ENCODE peak calls at places on chromosomes 6 and 20, in four cellular contexts. One of them, this sample, is unnamed.

GRCh38 chr6:925656-926213 is 232.8 kb upstream of the EXOC2 start:
- DNase-seq in HL-60: no peak
- DNase-seq in GM12878: no peak
- DNase-seq in K562: no peak
- DNase-seq in this sample: no peak

GRCh38 chr6:25889877-25890853 is 16.1 kb upstream of the SLC17A3 start:
- DNase-seq in HL-60: no peak
- DNase-seq in GM12878: no peak
- DNase-seq in K562: peak
- DNase-seq in this sample: no peak

GRCh38 chr6:45483021-45483420 is 105.3 kb upstream of the SUPT3H start:
- DNase-seq in HL-60: no peak
- DNase-seq in GM12878: no peak
- DNase-seq in K562: no peak
- DNase-seq in this sample: no peak

GRCh38 chr6:30063315-30063714 is 2.2 kb downstream of the POLR1H start:
- DNase-seq in HL-60: no peak
- DNase-seq in GM12878: no peak
- DNase-seq in K562: no peak
- DNase-seq in this sample: no peak

GRCh38 chr6:142975272-142975805 is 30.4 kb upstream of the HIVEP2 start:
- DNase-seq in HL-60: peak
- DNase-seq in GM12878: no peak
- DNase-seq in K562: no peak
- DNase-seq in this sample: no peak

GRCh38 chr6:32177788-32178546 is at the start of gene RNF5:
- DNase-seq in HL-60: peak
- DNase-seq in GM12878: peak
- DNase-seq in K562: peak
- DNase-seq in this sample: peak

GRCh38 chr6:49541210-49541724 is 9.2 kb upstream of the C6orf141 start:
- DNase-seq in HL-60: no peak
- DNase-seq in GM12878: no peak
- DNase-seq in K562: peak
- DNase-seq in this sample: no peak

GRCh38 chr6:28257042-28257441 is 2.1 kb upstream of the NKAPL start:
- DNase-seq in HL-60: no peak
- DNase-seq in GM12878: no peak
- DNase-seq in K562: no peak
- DNase-seq in this sample: no peak

GRCh38 chr20:6384368-6384767 is 261.5 kb upstream of the FERMT1 start:
- DNase-seq in HL-60: no peak
- DNase-seq in GM12878: no peak
- DNase-seq in K562: no peak
- DNase-seq in this sample: no peak

GRCh38 chr6:111487656-111488055 is 4.6 kb upstream of the REV3L start:
- DNase-seq in HL-60: peak
- DNase-seq in GM12878: peak
- DNase-seq in K562: no peak
- DNase-seq in this sample: no peak

GRCh38 chr6:74073429-74073828 is 377.4 kb downstream of the CD109 start:
- DNase-seq in HL-60: no peak
- DNase-seq in GM12878: no peak
- DNase-seq in K562: no peak
- DNase-seq in this sample: no peak

GRCh38 chr20:19565721-19566120 is 192.3 kb upstream of the RIN2 start:
- DNase-seq in HL-60: no peak
- DNase-seq in GM12878: no peak
- DNase-seq in K562: no peak
- DNase-seq in this sample: no peak

DNA sequence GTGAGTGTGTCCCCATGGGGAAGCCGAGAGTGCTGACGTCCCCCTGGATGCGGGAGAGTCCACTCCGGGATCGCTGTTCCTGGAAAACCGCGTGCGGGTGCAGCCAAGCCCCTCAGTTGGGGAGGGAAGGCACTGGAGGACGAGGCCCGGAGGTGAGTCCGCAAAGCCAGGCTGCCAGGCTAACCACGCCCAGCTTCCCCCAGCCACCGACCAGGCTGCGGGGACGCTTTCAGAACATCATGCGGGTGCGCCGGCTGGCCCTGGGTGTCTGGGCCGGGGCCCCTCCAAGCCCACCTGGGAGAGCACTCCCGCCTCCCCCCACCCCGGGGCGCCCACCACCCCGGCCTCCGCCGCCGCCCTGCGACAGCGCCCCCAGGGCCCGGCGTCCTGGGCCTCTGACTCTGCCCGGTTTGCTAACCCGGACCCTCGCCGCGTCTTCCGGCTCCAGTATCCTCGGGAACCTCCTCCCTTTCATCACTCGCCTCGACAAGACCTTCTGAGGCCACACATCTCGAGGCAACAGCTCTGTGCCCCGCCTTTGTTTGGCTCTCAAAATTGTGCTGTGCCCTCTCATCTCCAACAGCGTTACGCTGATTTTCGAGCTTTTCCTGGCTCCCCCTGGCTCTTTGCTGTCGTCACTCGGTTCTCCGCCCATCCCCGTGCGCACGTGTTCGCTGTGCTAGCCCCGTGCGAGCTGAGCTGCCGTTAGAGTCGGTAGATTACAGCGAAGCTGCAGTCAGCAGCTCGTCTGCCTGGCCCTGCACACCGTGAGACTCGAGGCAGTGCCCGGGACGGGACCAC is 47.1 kb upstream of the ENTPD6 start:
- DNase-seq in HL-60: no peak
- DNase-seq in GM12878: no peak
- DNase-seq in K562: no peak
- DNase-seq in this sample: no peak
- TF ChIP-seq POLR2AphosphoS5 in HL-60: no peak
- TF ChIP-seq POLR2AphosphoS5 in GM12878: no peak
- TF ChIP-seq POLR2AphosphoS5 in K562: no peak
- TF ChIP-seq POLR2AphosphoS5 in this sample: no peak

DNA sequence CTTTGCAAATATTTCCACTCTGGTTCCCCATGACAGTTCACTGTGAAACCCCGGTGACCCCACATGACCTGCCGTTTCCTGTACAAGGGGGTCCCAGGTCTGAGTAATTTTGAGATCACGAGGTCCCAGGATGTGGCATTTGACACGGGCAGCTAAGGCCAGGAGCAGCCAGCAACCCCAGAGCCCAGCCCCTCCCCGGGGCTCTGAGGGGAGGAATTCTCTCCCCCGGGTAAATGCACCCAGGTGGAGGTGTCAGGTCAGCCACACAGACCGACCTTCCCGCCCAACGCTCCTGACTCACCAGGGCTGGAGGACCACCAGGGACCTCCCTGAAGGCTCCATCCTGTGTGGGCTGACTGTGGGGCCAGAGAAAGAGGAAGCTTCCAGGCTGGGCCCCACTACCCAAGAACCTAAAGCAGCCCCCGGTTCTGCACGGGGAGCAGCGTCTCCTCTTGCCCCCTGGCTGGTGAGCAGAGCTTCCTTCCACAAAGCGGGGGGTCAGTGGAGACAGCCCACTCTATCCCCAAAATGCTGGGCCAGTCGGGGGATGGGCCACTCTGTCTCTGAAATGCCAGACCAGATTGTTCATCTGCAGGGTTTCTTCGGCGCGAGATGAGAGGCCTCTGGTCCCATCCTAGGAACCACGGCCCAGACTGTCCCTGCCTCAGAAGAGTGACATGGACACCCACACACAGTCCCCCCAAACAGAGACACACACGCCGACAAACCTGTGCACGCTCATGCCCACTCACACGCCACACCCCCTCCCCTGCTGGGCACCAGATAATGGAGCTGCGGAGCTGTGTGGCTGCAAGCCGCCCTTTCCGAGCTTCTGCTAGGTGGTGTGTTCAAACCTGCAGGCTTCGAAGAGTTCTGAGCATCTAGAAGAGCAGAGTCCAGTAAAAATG is 23.4 kb upstream of the SLCO4A1 start:
- DNase-seq in HL-60: peak
- DNase-seq in GM12878: no peak
- DNase-seq in K562: no peak
- DNase-seq in this sample: no peak
- TF ChIP-seq SPI1 in HL-60: no peak
- TF ChIP-seq SPI1 in GM12878: no peak
- TF ChIP-seq SPI1 in K562: no peak
- TF ChIP-seq SPI1 in this sample: peak

GRCh38 chr6:24501374-24501773 is 6.6 kb downstream of the ALDH5A1 start:
- DNase-seq in HL-60: no peak
- DNase-seq in GM12878: no peak
- DNase-seq in K562: no peak
- DNase-seq in this sample: no peak

GRCh38 chr6:24501914-24502313 is 7.1 kb downstream of the ALDH5A1 start:
- DNase-seq in HL-60: no peak
- DNase-seq in GM12878: no peak
- DNase-seq in K562: no peak
- DNase-seq in this sample: no peak

GRCh38 chr6:24506814-24507520 is 12.2 kb downstream of the ALDH5A1 start:
- DNase-seq in HL-60: no peak
- DNase-seq in GM12878: no peak
- DNase-seq in K562: no peak
- DNase-seq in this sample: no peak

GRCh38 chr6:24504274-24504641 is 9.5 kb downstream of the ALDH5A1 start:
- DNase-seq in HL-60: no peak
- DNase-seq in GM12878: no peak
- DNase-seq in K562: no peak
- DNase-seq in this sample: no peak

GRCh38 chr6:24504642-24505586 is 10.1 kb downstream of the ALDH5A1 start:
- DNase-seq in HL-60: no peak
- DNase-seq in GM12878: no peak
- DNase-seq in K562: no peak
- DNase-seq in this sample: no peak
- TF ChIP-seq POLR2AphosphoS5 in HL-60: no peak
- TF ChIP-seq POLR2AphosphoS5 in GM12878: no peak
- TF ChIP-seq POLR2AphosphoS5 in K562: no peak
- TF ChIP-seq POLR2AphosphoS5 in this sample: no peak

GRCh38 chr6:6557871-6558270 is 30.6 kb upstream of the LY86 start:
- DNase-seq in HL-60: no peak
- DNase-seq in GM12878: no peak
- DNase-seq in K562: no peak
- DNase-seq in this sample: no peak

GRCh38 chr6:6557504-6557839 is 31.0 kb upstream of the LY86 start:
- DNase-seq in HL-60: no peak
- DNase-seq in GM12878: no peak
- DNase-seq in K562: no peak
- DNase-seq in this sample: no peak

GRCh38 chr6:6559994-6560393 is 28.5 kb upstream of the LY86 start:
- DNase-seq in HL-60: no peak
- DNase-seq in GM12878: no peak
- DNase-seq in K562: no peak
- DNase-seq in this sample: no peak

GRCh38 chr6:6556162-6556737 is 32.3 kb upstream of the LY86 start:
- DNase-seq in HL-60: no peak
- DNase-seq in GM12878: no peak
- DNase-seq in K562: no peak
- DNase-seq in this sample: no peak

DNA sequence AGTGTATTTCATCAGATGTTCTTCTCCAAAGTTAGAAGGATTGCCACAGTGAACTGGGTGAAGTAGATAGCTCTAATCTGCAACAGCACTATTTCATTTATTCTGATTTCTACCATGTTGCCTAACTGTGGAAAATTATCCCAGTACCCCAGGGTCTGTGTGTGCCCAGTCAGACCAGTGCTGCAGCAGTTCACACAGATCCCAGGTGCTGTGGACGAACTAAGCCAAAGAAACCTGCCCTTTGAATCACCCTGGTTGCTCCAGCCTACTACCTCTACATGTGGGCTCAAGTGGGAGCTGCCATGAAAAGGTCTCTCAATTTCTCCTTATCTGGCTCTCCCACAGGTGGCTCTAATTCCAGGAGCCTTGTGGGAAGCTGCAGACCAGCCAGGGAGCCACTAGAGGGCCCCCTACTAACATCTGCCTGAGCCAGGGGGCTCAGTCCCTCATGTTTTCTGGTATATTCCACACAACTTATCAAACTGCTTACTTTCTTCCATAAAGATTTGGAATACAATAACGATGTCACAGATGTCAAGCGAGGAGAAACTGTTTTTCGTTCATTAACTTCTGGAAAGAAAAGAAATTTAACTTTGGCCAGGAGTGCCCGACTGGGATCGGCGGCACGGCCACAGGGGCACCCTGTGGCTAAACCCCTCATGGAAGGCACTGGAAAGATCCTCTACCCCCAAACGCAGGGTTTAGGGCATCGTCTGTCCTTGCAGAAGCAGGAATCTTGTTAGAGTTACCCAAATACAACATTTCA is 31.6 kb upstream of the LY86 start:
- DNase-seq in HL-60: peak
- DNase-seq in GM12878: no peak
- DNase-seq in K562: peak
- DNase-seq in this sample: no peak
- TF ChIP-seq SPI1 in HL-60: no peak
- TF ChIP-seq SPI1 in GM12878: no peak
- TF ChIP-seq SPI1 in K562: no peak
- TF ChIP-seq SPI1 in this sample: no peak

This sample was measured in GM12891.